ENCODE peak calls at places on chromosomes 12 and 14, in nine cellular contexts. One of them, this sample, is unnamed.

GRCh38 chr14:51121096-51121495 is 26.2 kb upstream of the TRIM9 start:
- DNase-seq in Panc1: no peak
- DNase-seq in GM23338: peak
- DNase-seq in sigmoid colon: no peak
- DNase-seq in spleen: no peak
- DNase-seq in stomach: no peak
- DNase-seq in transverse colon: no peak
- DNase-seq in K562: no peak
- DNase-seq in GM12878: no peak
- DNase-seq in this sample: no peak

GRCh38 chr12:112303004-112303403 is 79.2 kb downstream of the HECTD4 start:
- DNase-seq in Panc1: no peak
- DNase-seq in GM12878: peak
- DNase-seq in stomach: no peak
- DNase-seq in sigmoid colon: no peak
- DNase-seq in GM23338: no peak
- DNase-seq in K562: peak
- DNase-seq in transverse colon: no peak
- DNase-seq in spleen: no peak
- DNase-seq in this sample: no peak

GRCh38 chr12:128753438-128753837 is 70.3 kb downstream of the SLC15A4 start:
- DNase-seq in stomach: no peak
- DNase-seq in transverse colon: no peak
- DNase-seq in spleen: no peak
- DNase-seq in GM23338: no peak
- DNase-seq in Panc1: no peak
- DNase-seq in K562: no peak
- DNase-seq in GM12878: no peak
- DNase-seq in sigmoid colon: no peak
- DNase-seq in this sample: no peak

GRCh38 chr14:23120405-23121251 is 1.6 kb upstream of the CEBPE start:
- DNase-seq in GM23338: peak
- DNase-seq in GM12878: peak
- DNase-seq in stomach: peak
- DNase-seq in sigmoid colon: peak
- DNase-seq in K562: peak
- DNase-seq in spleen: peak
- DNase-seq in Panc1: peak
- DNase-seq in transverse colon: peak
- DNase-seq in this sample: peak

GRCh38 chr12:56020437-56021189 is at the start of gene IKZF4:
- DNase-seq in sigmoid colon: peak
- DNase-seq in stomach: no peak
- DNase-seq in transverse colon: no peak
- DNase-seq in GM23338: peak
- DNase-seq in spleen: no peak
- DNase-seq in GM12878: no peak
- DNase-seq in Panc1: no peak
- DNase-seq in K562: peak
- DNase-seq in this sample: no peak

GRCh38 chr12:124301084-124301654 is 6.3 kb downstream of the RFLNA start:
- DNase-seq in stomach: no peak
- DNase-seq in transverse colon: no peak
- DNase-seq in sigmoid colon: no peak
- DNase-seq in Panc1: no peak
- DNase-seq in GM12878: no peak
- DNase-seq in spleen: peak
- DNase-seq in GM23338: no peak
- DNase-seq in K562: no peak
- DNase-seq in this sample: no peak

GRCh38 chr14:32980178-32980886 is 41.7 kb downstream of the NPAS3 start:
- DNase-seq in stomach: no peak
- DNase-seq in Panc1: no peak
- DNase-seq in GM12878: no peak
- DNase-seq in spleen: no peak
- DNase-seq in transverse colon: no peak
- DNase-seq in sigmoid colon: no peak
- DNase-seq in GM23338: no peak
- DNase-seq in K562: no peak
- DNase-seq in this sample: no peak

GRCh38 chr14:97420211-97420610 is 623.0 kb downstream of the VRK1 start:
- DNase-seq in spleen: no peak
- DNase-seq in stomach: no peak
- DNase-seq in Panc1: no peak
- DNase-seq in GM12878: no peak
- DNase-seq in K562: no peak
- DNase-seq in transverse colon: no peak
- DNase-seq in sigmoid colon: no peak
- DNase-seq in GM23338: no peak
- DNase-seq in this sample: no peak

GRCh38 chr12:27293463-27293862 is 39.2 kb upstream of the BMAL2 start:
- DNase-seq in GM23338: no peak
- DNase-seq in GM12878: no peak
- DNase-seq in sigmoid colon: no peak
- DNase-seq in spleen: no peak
- DNase-seq in Panc1: no peak
- DNase-seq in transverse colon: peak
- DNase-seq in K562: no peak
- DNase-seq in stomach: peak
- DNase-seq in this sample: peak

GRCh38 chr12:20567413-20567812 is 127.7 kb upstream of the SLCO1C1 start:
- DNase-seq in K562: no peak
- DNase-seq in spleen: no peak
- DNase-seq in Panc1: no peak
- DNase-seq in sigmoid colon: no peak
- DNase-seq in transverse colon: no peak
- DNase-seq in GM23338: no peak
- DNase-seq in stomach: no peak
- DNase-seq in GM12878: no peak
- DNase-seq in this sample: no peak

GRCh38 chr12:10614056-10614370 is 604 bp upstream of the MAGOHB start:
- DNase-seq in stomach: no peak
- DNase-seq in Panc1: no peak
- DNase-seq in sigmoid colon: no peak
- DNase-seq in spleen: no peak
- DNase-seq in GM23338: no peak
- DNase-seq in GM12878: no peak
- DNase-seq in transverse colon: no peak
- DNase-seq in K562: no peak
- DNase-seq in this sample: no peak

GRCh38 chr12:10613334-10614055 is at the start of gene MAGOHB:
- DNase-seq in Panc1: peak
- DNase-seq in GM23338: peak
- DNase-seq in GM12878: peak
- DNase-seq in transverse colon: peak
- DNase-seq in spleen: peak
- DNase-seq in sigmoid colon: peak
- DNase-seq in stomach: peak
- DNase-seq in K562: peak
- DNase-seq in this sample: peak

GRCh38 chr12:10612110-10612509 is 1.3 kb downstream of the MAGOHB start:
- DNase-seq in spleen: peak
- DNase-seq in Panc1: no peak
- DNase-seq in GM12878: no peak
- DNase-seq in sigmoid colon: no peak
- DNase-seq in K562: peak
- DNase-seq in GM23338: no peak
- DNase-seq in stomach: no peak
- DNase-seq in transverse colon: no peak
- DNase-seq in this sample: no peak

GRCh38 chr12:10615532-10615931 is 2.1 kb upstream of the MAGOHB start:
- DNase-seq in spleen: no peak
- DNase-seq in stomach: no peak
- DNase-seq in Panc1: no peak
- DNase-seq in transverse colon: no peak
- DNase-seq in GM12878: no peak
- DNase-seq in GM23338: peak
- DNase-seq in sigmoid colon: no peak
- DNase-seq in K562: peak
- DNase-seq in this sample: no peak

DNA sequence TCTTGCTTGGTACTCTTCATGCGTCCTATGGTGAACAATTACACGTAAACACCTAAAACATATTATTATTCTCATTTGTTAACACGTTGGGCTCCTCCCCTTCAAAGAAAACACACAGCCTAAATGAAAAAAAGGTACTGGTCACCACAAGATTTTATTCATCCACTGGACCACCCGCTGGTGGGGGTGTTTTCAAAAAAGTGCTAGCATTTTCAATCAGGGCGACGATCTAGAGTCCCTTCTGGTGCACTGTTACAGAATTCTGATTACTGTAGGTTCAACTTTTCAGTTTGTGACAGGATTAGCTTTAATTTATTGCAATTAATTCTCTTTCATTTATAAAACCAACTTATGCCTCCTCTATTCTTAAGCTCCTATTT is 465 bp downstream of the MAGOHB start:
- DNase-seq in K562: peak
- DNase-seq in spleen: no peak
- DNase-seq in sigmoid colon: no peak
- DNase-seq in Panc1: no peak
- DNase-seq in GM23338: peak
- DNase-seq in GM12878: no peak
- DNase-seq in stomach: no peak
- DNase-seq in transverse colon: no peak
- DNase-seq in this sample: no peak
- TF ChIP-seq POLR2AphosphoS5 in K562: no peak
- TF ChIP-seq POLR2AphosphoS5 in spleen: no peak
- TF ChIP-seq POLR2AphosphoS5 in sigmoid colon: no peak
- TF ChIP-seq POLR2AphosphoS5 in Panc1: no peak
- TF ChIP-seq POLR2AphosphoS5 in GM23338: no peak
- TF ChIP-seq POLR2AphosphoS5 in GM12878: no peak
- TF ChIP-seq POLR2AphosphoS5 in stomach: no peak
- TF ChIP-seq POLR2AphosphoS5 in transverse colon: no peak
- TF ChIP-seq POLR2AphosphoS5 in this sample: no peak

DNA sequence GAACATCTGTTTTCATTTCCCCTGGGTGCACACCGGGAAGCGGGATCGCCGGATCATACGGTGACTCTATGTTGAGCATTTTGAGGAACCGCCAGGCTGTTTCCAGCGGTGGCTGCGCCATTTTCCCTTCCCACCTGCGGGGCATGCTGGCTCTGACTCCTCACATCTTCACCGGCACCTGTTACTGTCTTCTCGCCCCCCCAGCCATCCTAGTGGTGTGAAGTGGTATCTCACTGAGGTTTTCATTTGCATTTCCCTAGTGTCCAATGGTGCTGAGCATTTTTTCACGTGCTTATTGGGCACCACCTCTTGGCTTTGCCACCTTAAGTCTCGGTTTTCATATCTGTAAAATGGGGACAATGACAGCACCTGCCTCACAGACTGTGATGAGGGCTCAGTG is 44.1 kb upstream of the EML1 start:
- DNase-seq in sigmoid colon: no peak
- DNase-seq in GM23338: peak
- DNase-seq in GM12878: no peak
- DNase-seq in spleen: no peak
- DNase-seq in K562: no peak
- DNase-seq in Panc1: no peak
- DNase-seq in transverse colon: no peak
- DNase-seq in stomach: no peak
- DNase-seq in this sample: no peak
- H3K27ac ChIP-seq in sigmoid colon: peak
- H3K27ac ChIP-seq in GM23338: no peak
- H3K27ac ChIP-seq in GM12878: no peak
- H3K27ac ChIP-seq in spleen: no peak
- H3K27ac ChIP-seq in K562: no peak
- H3K27ac ChIP-seq in Panc1: no peak
- H3K27ac ChIP-seq in transverse colon: no peak
- H3K27ac ChIP-seq in stomach: peak
- H3K27ac ChIP-seq in this sample: no peak

GRCh38 chr14:85276829-85277228 is 253.1 kb upstream of the FLRT2 start:
- DNase-seq in sigmoid colon: no peak
- DNase-seq in K562: no peak
- DNase-seq in GM12878: no peak
- DNase-seq in stomach: no peak
- DNase-seq in spleen: no peak
- DNase-seq in Panc1: no peak
- DNase-seq in transverse colon: no peak
- DNase-seq in GM23338: peak
- DNase-seq in this sample: no peak

GRCh38 chr14:85273099-85273677 is 256.8 kb upstream of the FLRT2 start:
- DNase-seq in stomach: no peak
- DNase-seq in K562: no peak
- DNase-seq in GM23338: no peak
- DNase-seq in transverse colon: no peak
- DNase-seq in Panc1: no peak
- DNase-seq in GM12878: no peak
- DNase-seq in spleen: no peak
- DNase-seq in sigmoid colon: no peak
- DNase-seq in this sample: no peak

GRCh38 chr14:85279407-85279806 is 250.5 kb upstream of the FLRT2 start:
- DNase-seq in stomach: no peak
- DNase-seq in spleen: no peak
- DNase-seq in sigmoid colon: no peak
- DNase-seq in GM23338: no peak
- DNase-seq in Panc1: no peak
- DNase-seq in transverse colon: no peak
- DNase-seq in K562: no peak
- DNase-seq in GM12878: no peak
- DNase-seq in this sample: no peak

GRCh38 chr14:85273952-85274351 is 256.0 kb upstream of the FLRT2 start:
- DNase-seq in Panc1: no peak
- DNase-seq in K562: no peak
- DNase-seq in sigmoid colon: no peak
- DNase-seq in transverse colon: no peak
- DNase-seq in spleen: no peak
- DNase-seq in GM23338: no peak
- DNase-seq in GM12878: no peak
- DNase-seq in stomach: no peak
- DNase-seq in this sample: no peak
- TF ChIP-seq CTCF in Panc1: no peak
- TF ChIP-seq CTCF in K562: no peak
- TF ChIP-seq CTCF in sigmoid colon: no peak
- TF ChIP-seq CTCF in transverse colon: no peak
- TF ChIP-seq CTCF in spleen: no peak
- TF ChIP-seq CTCF in GM23338: no peak
- TF ChIP-seq CTCF in GM12878: no peak
- TF ChIP-seq CTCF in stomach: no peak
- TF ChIP-seq CTCF in this sample: no peak

DNA sequence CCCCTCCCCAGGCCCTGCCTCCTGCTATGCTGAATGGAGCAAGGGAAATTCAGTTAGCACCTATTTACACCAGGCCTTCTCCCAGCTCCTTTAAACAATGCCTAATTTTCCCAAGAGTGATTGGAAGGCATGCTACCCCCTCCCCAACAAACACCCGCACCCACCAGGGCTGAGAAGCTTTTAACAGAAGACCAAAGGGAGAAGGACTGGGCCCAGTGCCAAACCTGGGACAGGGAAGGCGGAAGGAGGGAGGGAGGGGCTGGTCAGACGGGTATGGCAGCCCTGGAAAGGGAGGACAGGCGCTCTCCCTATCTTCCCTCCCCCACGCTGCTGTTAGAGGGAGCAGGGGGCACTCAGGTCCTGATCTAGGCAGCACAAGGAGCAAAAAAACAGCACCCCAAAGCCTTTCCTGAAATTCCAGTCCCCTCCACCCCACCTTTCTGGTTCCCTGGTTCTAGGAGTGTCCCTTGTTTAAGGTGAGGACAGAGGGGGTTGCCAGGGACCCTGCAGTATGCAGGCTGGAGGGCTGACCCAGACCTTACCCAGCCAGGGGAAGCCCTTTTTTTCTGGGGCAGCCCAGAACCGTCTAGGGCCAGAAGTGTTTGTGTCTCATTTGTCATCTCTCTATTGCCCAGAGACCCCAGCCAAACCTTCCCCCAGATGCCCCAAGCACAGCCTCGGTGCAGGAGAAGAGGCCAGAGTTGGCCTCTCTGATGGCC is 2.4 kb upstream of the KRT8 start:
- DNase-seq in spleen: no peak
- DNase-seq in Panc1: no peak
- DNase-seq in K562: peak
- DNase-seq in stomach: peak
- DNase-seq in transverse colon: peak
- DNase-seq in GM23338: no peak
- DNase-seq in sigmoid colon: no peak
- DNase-seq in GM12878: no peak
- DNase-seq in this sample: peak
- TF ChIP-seq POLR2AphosphoS5 in spleen: no peak
- TF ChIP-seq POLR2AphosphoS5 in Panc1: no peak
- TF ChIP-seq POLR2AphosphoS5 in K562: no peak
- TF ChIP-seq POLR2AphosphoS5 in stomach: no peak
- TF ChIP-seq POLR2AphosphoS5 in transverse colon: peak
- TF ChIP-seq POLR2AphosphoS5 in GM23338: no peak
- TF ChIP-seq POLR2AphosphoS5 in sigmoid colon: no peak
- TF ChIP-seq POLR2AphosphoS5 in GM12878: no peak
- TF ChIP-seq POLR2AphosphoS5 in this sample: peak